ENCODE peak calls at places on chromosome 2, in five cellular contexts. One of them, this sample, is unnamed.

GRCh38 chr2:98555681-98556080 is 52.6 kb downstream of the COA5 start:
- DNase-seq in SK-N-SH: no peak
- DNase-seq in activated T-cell treated with anti-CD3 and anti-CD28 coated beads, Interleukin-2, amount 50 U/mL, for 4 hours: no peak
- DNase-seq in retina: no peak
- DNase-seq in PC-3: no peak
- DNase-seq in this sample: no peak

GRCh38 chr2:200356794-200357472 is 50.4 kb downstream of the SPATS2L start:
- DNase-seq in SK-N-SH: no peak
- DNase-seq in activated T-cell treated with anti-CD3 and anti-CD28 coated beads, Interleukin-2, amount 50 U/mL, for 4 hours: no peak
- DNase-seq in retina: no peak
- DNase-seq in PC-3: no peak
- DNase-seq in this sample: no peak

GRCh38 chr2:113162869-113163268 is 10.9 kb upstream of the PSD4 start:
- DNase-seq in SK-N-SH: no peak
- DNase-seq in activated T-cell treated with anti-CD3 and anti-CD28 coated beads, Interleukin-2, amount 50 U/mL, for 4 hours: no peak
- DNase-seq in retina: no peak
- DNase-seq in PC-3: no peak
- DNase-seq in this sample: no peak

GRCh38 chr2:224579411-224579810 is 5.8 kb downstream of the CUL3 start:
- DNase-seq in SK-N-SH: no peak
- DNase-seq in activated T-cell treated with anti-CD3 and anti-CD28 coated beads, Interleukin-2, amount 50 U/mL, for 4 hours: no peak
- DNase-seq in retina: no peak
- DNase-seq in PC-3: peak
- DNase-seq in this sample: no peak

GRCh38 chr2:233867993-233868532 is at the start of gene MSL3B:
- DNase-seq in SK-N-SH: peak
- DNase-seq in activated T-cell treated with anti-CD3 and anti-CD28 coated beads, Interleukin-2, amount 50 U/mL, for 4 hours: peak
- DNase-seq in retina: peak
- DNase-seq in PC-3: peak
- DNase-seq in this sample: peak

GRCh38 chr2:46393352-46393820 is 86.0 kb upstream of the TMEM247 start:
- DNase-seq in SK-N-SH: no peak
- DNase-seq in activated T-cell treated with anti-CD3 and anti-CD28 coated beads, Interleukin-2, amount 50 U/mL, for 4 hours: no peak
- DNase-seq in retina: no peak
- DNase-seq in PC-3: no peak
- DNase-seq in this sample: no peak

GRCh38 chr2:68250652-68251186 is 1.6 kb downstream of the PPP3R1 start:
- DNase-seq in SK-N-SH: no peak
- DNase-seq in activated T-cell treated with anti-CD3 and anti-CD28 coated beads, Interleukin-2, amount 50 U/mL, for 4 hours: no peak
- DNase-seq in retina: no peak
- DNase-seq in PC-3: peak
- DNase-seq in this sample: no peak

GRCh38 chr2:72988041-72988440 is 70.7 kb downstream of the EMX1 start:
- DNase-seq in SK-N-SH: no peak
- DNase-seq in activated T-cell treated with anti-CD3 and anti-CD28 coated beads, Interleukin-2, amount 50 U/mL, for 4 hours: no peak
- DNase-seq in retina: no peak
- DNase-seq in PC-3: no peak
- DNase-seq in this sample: no peak

GRCh38 chr2:37061770-37062169 is 22.4 kb downstream of the HEATR5B start:
- DNase-seq in SK-N-SH: no peak
- DNase-seq in activated T-cell treated with anti-CD3 and anti-CD28 coated beads, Interleukin-2, amount 50 U/mL, for 4 hours: no peak
- DNase-seq in retina: no peak
- DNase-seq in PC-3: no peak
- DNase-seq in this sample: no peak

GRCh38 chr2:237290249-237290648 is 123.7 kb downstream of the COL6A3 start:
- DNase-seq in SK-N-SH: no peak
- DNase-seq in activated T-cell treated with anti-CD3 and anti-CD28 coated beads, Interleukin-2, amount 50 U/mL, for 4 hours: no peak
- DNase-seq in retina: no peak
- DNase-seq in PC-3: peak
- DNase-seq in this sample: no peak

GRCh38 chr2:108444941-108445840 is 3.8 kb upstream of the GCC2 start:
- DNase-seq in SK-N-SH: peak
- DNase-seq in activated T-cell treated with anti-CD3 and anti-CD28 coated beads, Interleukin-2, amount 50 U/mL, for 4 hours: no peak
- DNase-seq in retina: no peak
- DNase-seq in PC-3: no peak
- DNase-seq in this sample: no peak

GRCh38 chr2:132489150-132489549 is 72.5 kb downstream of the GPR39 start:
- DNase-seq in SK-N-SH: no peak
- DNase-seq in activated T-cell treated with anti-CD3 and anti-CD28 coated beads, Interleukin-2, amount 50 U/mL, for 4 hours: no peak
- DNase-seq in retina: peak
- DNase-seq in PC-3: no peak
- DNase-seq in this sample: no peak

GRCh38 chr2:62858231-62858832 is 152.8 kb downstream of the EHBP1 start:
- DNase-seq in SK-N-SH: no peak
- DNase-seq in activated T-cell treated with anti-CD3 and anti-CD28 coated beads, Interleukin-2, amount 50 U/mL, for 4 hours: no peak
- DNase-seq in retina: no peak
- DNase-seq in PC-3: no peak
- DNase-seq in this sample: no peak

GRCh38 chr2:42971947-42972736 is 179.8 kb upstream of the HAAO start:
- DNase-seq in SK-N-SH: no peak
- DNase-seq in activated T-cell treated with anti-CD3 and anti-CD28 coated beads, Interleukin-2, amount 50 U/mL, for 4 hours: no peak
- DNase-seq in retina: no peak
- DNase-seq in PC-3: peak
- DNase-seq in this sample: no peak

This sample was measured in germinal center.